ENCODE peak calls at places on chromosomes 4 and X, in seven cellular contexts. P is D341Med, N is psoas muscle, L is NCI-H1105 treated with DMSO at 0.1 percent for 48 hours, H is fibroblast of the conjunctiva, M is neural crest cell, D is EH. Y is an unnamed sample.

GRCh38 chr4:148288448-148288847 is 153.8 kb downstream of the NR3C2 start:
- DNase-seq in P (no peak), N (no peak), D (no peak), M (no peak), H (no peak), L (no peak), Y (peak; percentile 41)

GRCh38 chr4:38308728-38309315 is 348.6 kb downstream of the PTTG2 start:
- DNase-seq in H (no peak), N (no peak), D (peak; percentile 52), P (no peak), M (no peak), L (no peak), Y (no peak)

GRCh38 chrX:47706575-47706974 is 47.6 kb upstream of the UXT start:
- DNase-seq in H (no peak), M (no peak), D (peak; percentile 12), P (no peak), N (no peak), L (no peak), Y (no peak)

GRCh38 chr4:98516441-98517323 is 141.7 kb downstream of the TSPAN5 start:
- DNase-seq in H (no peak), D (peak; percentile 50), P (peak; percentile 49), N (no peak), M (no peak), L (no peak), Y (peak; percentile 45)

GRCh38 chr4:2814627-2815026 is 21.7 kb downstream of the SH3BP2 start:
- DNase-seq in H (no peak), D (no peak), L (no peak), N (no peak), P (no peak), M (no peak), Y (no peak)

GRCh38 chr4:183342541-183343533 is 20.6 kb upstream of the CLDN24 start:
- DNase-seq in M (no peak), D (no peak), L (no peak), N (no peak), P (no peak), H (no peak), Y (peak; percentile 46)

GRCh38 chr4:153186046-153186728 is 18.1 kb upstream of the TRIM2 start:
- DNase-seq in P (no peak), D (no peak), M (no peak), H (no peak), L (no peak), N (no peak), Y (no peak)

GRCh38 chr4:6454112-6454910 is 18.1 kb downstream of the PPP2R2C start:
- DNase-seq in M (no peak), P (no peak), D (no peak), L (no peak), H (no peak), N (no peak), Y (no peak)

GRCh38 chrX:100819534-100819836 is 706 bp upstream of the CSTF2 start:
- DNase-seq in L (no peak), M (no peak), N (no peak), H (no peak), D (no peak), P (no peak), Y (no peak)

GRCh38 chr4:2412534-2412884 is 5.9 kb downstream of the ZFYVE28 start:
- DNase-seq in L (no peak), D (no peak), H (no peak), N (no peak), P (no peak), M (no peak), Y (no peak)

GRCh38 chrX:104712515-104712914 is 146.5 kb downstream of the IL1RAPL2 start:
- DNase-seq in P (no peak), H (no peak), L (no peak), M (no peak), D (no peak), N (no peak), Y (no peak)

GRCh38 chrX:132330156-132330729 is 111.0 kb upstream of the RAP2C start:
- DNase-seq in P (no peak), D (no peak), H (no peak), L (no peak), N (no peak), M (no peak), Y (no peak)

GRCh38 chr4:112073201-112073600 is 72.1 kb upstream of the FAM241A start:
- DNase-seq in N (no peak), D (peak; percentile 24), H (no peak), P (no peak), L (no peak), M (no peak), Y (no peak)

GRCh38 chr4:4860381-4860802 is 927 bp downstream of the MSX1 start:
- DNase-seq in D (no peak), L (no peak), P (no peak), N (no peak), H (no peak), M (no peak), Y (peak; percentile 26)

GRCh38 chr4:108793413-108793812 is 30.6 kb upstream of the ETNPPL start:
- DNase-seq in L (no peak), P (no peak), N (no peak), H (no peak), M (no peak), D (no peak), Y (no peak)

GRCh38 chr4:182062458-182062857 is 180.7 kb upstream of the TENM3 start:
- DNase-seq in D (peak; percentile 15), P (no peak), M (no peak), L (no peak), N (no peak), H (no peak), Y (no peak)

GRCh38 chrX:137707348-137707747 is 141.4 kb downstream of the ZIC3 start:
- DNase-seq in N (no peak), L (no peak), H (no peak), M (no peak), D (no peak), P (no peak), Y (no peak)

GRCh38 chr4:163343604-163344146 is at the start of gene NPY5R:
- DNase-seq in M (peak; percentile 18), N (no peak), L (no peak), H (no peak), P (no peak), D (no peak), Y (peak; percentile 54)

GRCh38 chrX:109374276-109374960 is 107.5 kb downstream of the GUCY2F start:
- DNase-seq in M (no peak), D (no peak), N (no peak), P (no peak), L (no peak), H (no peak), Y (no peak)

GRCh38 chrX:149013081-149013480 is 492.0 kb downstream of the IDS start:
- DNase-seq in H (no peak), P (no peak), N (no peak), M (no peak), L (no peak), D (no peak), Y (no peak)

Y was measured in cardiac muscle cell.